ENCODE peak calls at places on chromosomes 2 and 18, in five cellular contexts. B is HCT116, Y is foreskin fibroblast, A is fibroblast of lung, S is tibial nerve. H is an unnamed sample.

GRCh38 chr2:166042356-166042755 is 85.5 kb downstream of the SCN1A start:
- DNase-seq in Y (no peak), A (peak; percentile 15), B (no peak), S (no peak), H (no peak)

GRCh38 chr2:37388074-37388473 is 43.6 kb downstream of the QPCT start:
- DNase-seq in A (peak; percentile 89), S (no peak), B (no peak), Y (peak; percentile 92), H (no peak)

GRCh38 chr2:8003462-8004075 is 678.3 kb upstream of the ID2 start:
- DNase-seq in Y (peak; percentile 47), S (peak; percentile 32), A (peak; percentile 62), B (no peak), H (peak; percentile 71)

GRCh38 chr2:32937602-32938450 is 8.9 kb upstream of the LTBP1 start:
- DNase-seq in S (no peak), B (peak; percentile 26), A (peak; percentile 49), Y (no peak), H (no peak)

GRCh38 chr2:157784169-157784822 is 91.8 kb downstream of the ACVR1 start:
- DNase-seq in B (no peak), A (peak; percentile 84), S (no peak), Y (no peak), H (peak; percentile 50)

GRCh38 chr18:37320320-37320719 is 245.3 kb downstream of the CELF4 start:
- DNase-seq in S (no peak), Y (no peak), A (no peak), B (no peak), H (no peak)

GRCh38 chr2:9106338-9107167 is 100.1 kb upstream of the ASAP2 start:
- DNase-seq in A (peak; percentile 69), Y (no peak), S (no peak), B (no peak), H (peak; percentile 46)

GRCh38 chr2:29108225-29108624 is 7.0 kb upstream of the CLIP4 start:
- DNase-seq in B (peak; percentile 87), S (no peak), Y (peak; percentile 86), A (peak; percentile 96), H (no peak)

GRCh38 chr2:54240515-54241219 is 15.4 kb downstream of the TSPYL6 start:
- DNase-seq in S (peak; percentile 48), A (peak; percentile 77), Y (peak; percentile 81), B (no peak), H (peak; percentile 56)

GRCh38 chr2:212539145-212539880 is 711 bp upstream of the ERBB4 start:
- DNase-seq in A (peak; percentile 23), Y (no peak), B (no peak), S (peak; percentile 43), H (peak; percentile 70)

DNA sequence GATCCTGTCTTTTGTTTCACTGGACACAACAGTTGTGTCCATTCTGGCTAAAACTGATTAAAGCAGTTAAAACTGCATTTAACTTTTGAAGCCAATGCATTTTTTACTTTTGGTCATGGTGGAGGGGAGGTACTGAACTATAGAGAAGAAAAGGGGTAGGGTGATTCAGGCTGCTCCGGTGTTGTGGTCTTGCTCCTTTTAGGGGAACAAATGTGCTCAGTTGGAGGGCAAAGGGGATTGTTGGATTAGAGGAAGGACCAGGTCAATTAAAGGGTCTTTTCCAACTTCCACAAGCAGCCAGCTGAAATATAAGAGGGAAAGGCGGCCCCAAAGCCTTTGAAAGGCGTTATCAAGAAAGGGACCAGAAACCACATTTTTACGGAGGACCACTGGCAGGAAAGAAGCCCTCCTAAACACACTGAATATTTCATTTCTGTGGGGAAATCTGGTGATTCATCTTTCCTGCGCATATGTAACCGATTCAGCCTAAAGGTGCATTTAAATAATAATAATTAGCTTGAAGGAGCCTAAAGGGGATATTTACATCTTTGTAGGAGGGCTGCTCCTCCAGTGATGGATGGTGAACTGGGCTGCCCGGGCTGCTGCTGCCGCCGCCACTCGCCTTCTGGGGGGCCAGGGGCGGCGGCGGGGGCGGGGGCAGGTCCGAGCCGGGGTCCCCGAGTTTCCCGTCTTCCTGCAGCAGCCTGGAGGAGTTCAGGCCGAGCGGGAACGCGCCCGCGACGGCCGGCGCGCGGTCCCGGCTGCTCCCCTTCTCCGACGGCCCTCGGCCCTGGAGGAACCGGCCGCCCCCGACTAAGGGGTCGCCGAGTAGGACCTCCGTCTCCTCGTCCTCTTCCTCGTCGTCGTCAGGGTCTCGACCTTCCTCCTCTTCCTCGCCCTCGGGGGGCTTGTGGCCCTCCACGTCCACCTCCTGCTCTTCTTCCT is 5.2 kb downstream of the SKOR2 start:
- DNase-seq in B (no peak), Y (no peak), S (no peak), A (no peak), H (no peak)
- H3K4me3 ChIP-seq in B (no peak overlapping the region), Y (no peak overlapping the region), S (no peak overlapping the region), A (no peak overlapping the region), H (no peak overlapping the region)

GRCh38 chr18:8932866-8933265 is 169.6 kb upstream of the NDUFV2 start:
- DNase-seq in A (no peak), S (no peak), B (no peak), Y (no peak), H (no peak)

GRCh38 chr18:8936646-8937045 is 165.9 kb upstream of the NDUFV2 start:
- DNase-seq in A (no peak), B (no peak), S (no peak), Y (no peak), H (no peak)

GRCh38 chr18:8930990-8931648 is 171.4 kb upstream of the NDUFV2 start:
- DNase-seq in B (no peak), Y (no peak), S (no peak), A (peak; percentile 19), H (no peak)

GRCh38 chr18:8937112-8937641 is 165.3 kb upstream of the NDUFV2 start:
- DNase-seq in Y (no peak), A (peak; percentile 65), S (no peak), B (no peak), H (no peak)

DNA sequence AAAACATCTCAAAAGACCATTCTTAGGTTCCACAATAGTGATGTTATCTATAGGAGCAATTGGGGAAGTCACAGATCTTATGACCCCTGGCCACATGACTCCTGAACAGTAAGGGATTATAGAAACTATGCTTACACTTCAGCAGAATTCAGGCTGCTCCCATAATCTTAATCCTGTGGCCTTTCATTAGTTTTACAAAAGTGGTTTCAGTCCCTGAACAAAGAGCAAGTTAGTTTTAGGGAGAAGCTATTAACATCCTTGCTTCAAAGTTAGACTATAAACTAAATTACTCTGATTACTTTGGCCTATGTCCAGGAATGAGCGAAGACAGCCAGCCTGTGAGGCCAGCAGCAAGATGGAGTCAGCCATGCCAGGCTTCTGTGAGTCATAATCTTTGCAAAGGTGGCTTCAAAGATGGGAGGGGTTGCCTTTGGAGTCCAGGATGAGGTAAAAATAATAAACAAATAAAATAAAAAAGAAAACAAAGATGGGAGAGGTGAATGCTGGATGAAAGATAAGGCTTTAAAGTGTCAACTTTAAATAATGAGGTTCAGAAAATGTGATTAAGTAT is 168.7 kb upstream of the NDUFV2 start:
- DNase-seq in B (no peak), S (no peak), Y (no peak), A (peak; percentile 53), H (no peak)
- H3K4me3 ChIP-seq in B (no peak overlapping the region), S (no peak overlapping the region), Y (no peak overlapping the region), A (no peak overlapping the region), H (no peak overlapping the region)

GRCh38 chr2:5661362-5661761 is 30.8 kb upstream of the SOX11 start:
- DNase-seq in S (no peak), B (no peak), Y (no peak), A (no peak), H (no peak)

GRCh38 chr2:5660591-5660990 is 31.6 kb upstream of the SOX11 start:
- DNase-seq in S (no peak), B (no peak), Y (no peak), A (no peak), H (no peak)

GRCh38 chr2:5657216-5657615 is 35.0 kb upstream of the SOX11 start:
- DNase-seq in A (peak; percentile 6), B (no peak), Y (no peak), S (no peak), H (no peak)
- H3K4me3 ChIP-seq in A (no peak overlapping the region), B (no peak overlapping the region), Y (no peak overlapping the region), S (no peak overlapping the region), H (no peak overlapping the region)

DNA sequence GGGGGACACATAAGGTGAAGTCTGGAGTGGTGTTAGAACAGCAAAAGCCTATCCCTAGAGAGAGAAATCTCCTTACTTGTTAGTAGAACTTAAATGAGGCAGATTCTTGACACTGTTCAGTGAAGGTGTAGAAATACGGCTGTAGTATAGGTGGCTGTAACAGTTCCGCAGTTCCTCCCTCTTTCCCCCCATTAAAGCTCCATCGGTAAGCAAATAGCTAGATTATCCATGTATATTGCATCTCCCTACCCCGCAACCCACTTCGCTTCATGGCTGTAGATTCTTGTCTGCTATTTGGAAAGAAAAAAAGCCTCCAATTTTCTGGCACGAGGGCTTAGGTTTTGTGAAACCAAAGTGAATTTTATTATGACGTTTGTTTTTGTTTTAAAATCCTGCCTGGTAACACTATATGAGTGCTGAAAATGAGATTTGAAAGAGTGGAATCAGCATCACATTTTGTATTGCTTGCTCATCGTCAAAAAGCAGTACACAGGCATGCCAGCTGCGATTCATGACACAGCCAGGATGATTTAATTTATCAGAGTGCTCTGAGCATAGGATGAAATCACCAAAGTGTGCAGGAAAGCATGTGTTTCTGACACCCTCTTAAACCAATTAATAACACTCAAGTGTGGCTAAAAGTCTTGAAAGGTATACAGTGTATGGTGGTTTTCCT is 1.4 kb downstream of the FAM171B start:
- DNase-seq in S (no peak), A (peak; percentile 76), Y (peak; percentile 45), B (no peak), H (no peak)
- H3K4me3 ChIP-seq in S (no peak overlapping the region), A (peak overlapping the region; percentile 93), Y (peak overlapping the region; percentile 86), B (no peak overlapping the region), H (no peak overlapping the region)

H was measured in lower leg skin.